ENCODE peak calls at places on chromosomes 12 and 14, in nine cellular contexts. One of them, this sample, is unnamed. For H3K4me1, the result is how much of the 10 kb centered on the place peaks cover.

GRCh38 chr14:34437729-34438080 is 24.3 kb downstream of the SPTSSA start:
- DNase-seq in cardiac muscle cell: peak
- DNase-seq in A549: no peak
- DNase-seq in tibial nerve: no peak
- DNase-seq in PC-9: no peak
- DNase-seq in naive thymus-derived CD4-positive, alpha-beta T cell: no peak
- DNase-seq in uterus: no peak
- DNase-seq in endodermal cell: no peak
- DNase-seq in hepatocyte: no peak
- DNase-seq in this sample: no peak

GRCh38 chr12:50354908-50355307 is 41.5 kb downstream of the FAM186A start:
- DNase-seq in cardiac muscle cell: peak
- DNase-seq in A549: no peak
- DNase-seq in tibial nerve: no peak
- DNase-seq in PC-9: no peak
- DNase-seq in naive thymus-derived CD4-positive, alpha-beta T cell: no peak
- DNase-seq in uterus: no peak
- DNase-seq in endodermal cell: no peak
- DNase-seq in hepatocyte: no peak
- DNase-seq in this sample: no peak

GRCh38 chr14:74368026-74368425 is 19.8 kb downstream of the VRTN start:
- DNase-seq in cardiac muscle cell: no peak
- DNase-seq in A549: no peak
- DNase-seq in tibial nerve: no peak
- DNase-seq in PC-9: no peak
- DNase-seq in naive thymus-derived CD4-positive, alpha-beta T cell: no peak
- DNase-seq in uterus: no peak
- DNase-seq in endodermal cell: no peak
- DNase-seq in hepatocyte: no peak
- DNase-seq in this sample: no peak

GRCh38 chr12:114925076-114925475 is 241.1 kb upstream of the TBX3 start:
- DNase-seq in cardiac muscle cell: no peak
- DNase-seq in A549: no peak
- DNase-seq in tibial nerve: no peak
- DNase-seq in PC-9: no peak
- DNase-seq in naive thymus-derived CD4-positive, alpha-beta T cell: no peak
- DNase-seq in uterus: no peak
- DNase-seq in endodermal cell: no peak
- DNase-seq in hepatocyte: no peak
- DNase-seq in this sample: no peak

GRCh38 chr12:10967409-10967808 is 19.3 kb downstream of the TAS2R50 start:
- DNase-seq in cardiac muscle cell: peak
- DNase-seq in A549: no peak
- DNase-seq in tibial nerve: no peak
- DNase-seq in PC-9: no peak
- DNase-seq in naive thymus-derived CD4-positive, alpha-beta T cell: no peak
- DNase-seq in uterus: no peak
- DNase-seq in endodermal cell: no peak
- DNase-seq in hepatocyte: no peak
- DNase-seq in this sample: no peak

GRCh38 chr14:74841230-74842207 is 34.4 kb downstream of the PROX2 start:
- DNase-seq in cardiac muscle cell: no peak
- DNase-seq in A549: no peak
- DNase-seq in tibial nerve: no peak
- DNase-seq in PC-9: no peak
- DNase-seq in naive thymus-derived CD4-positive, alpha-beta T cell: peak
- DNase-seq in uterus: no peak
- DNase-seq in endodermal cell: no peak
- DNase-seq in hepatocyte: no peak
- DNase-seq in this sample: no peak

GRCh38 chr12:51687142-51687935 is 96.3 kb downstream of the SCN8A start:
- DNase-seq in cardiac muscle cell: peak
- DNase-seq in A549: no peak
- DNase-seq in tibial nerve: no peak
- DNase-seq in PC-9: no peak
- DNase-seq in naive thymus-derived CD4-positive, alpha-beta T cell: no peak
- DNase-seq in uterus: no peak
- DNase-seq in endodermal cell: no peak
- DNase-seq in hepatocyte: peak
- DNase-seq in this sample: no peak

GRCh38 chr14:82855912-82856381 is 1322.3 kb upstream of the SEL1L start:
- DNase-seq in cardiac muscle cell: peak
- DNase-seq in A549: no peak
- DNase-seq in tibial nerve: no peak
- DNase-seq in PC-9: no peak
- DNase-seq in naive thymus-derived CD4-positive, alpha-beta T cell: no peak
- DNase-seq in uterus: no peak
- DNase-seq in endodermal cell: no peak
- DNase-seq in hepatocyte: peak
- DNase-seq in this sample: no peak

GRCh38 chr14:54424479-54424901 is 16.7 kb downstream of the CNIH1 start:
- DNase-seq in cardiac muscle cell: no peak
- DNase-seq in A549: no peak
- DNase-seq in tibial nerve: no peak
- DNase-seq in PC-9: no peak
- DNase-seq in naive thymus-derived CD4-positive, alpha-beta T cell: no peak
- DNase-seq in uterus: no peak
- DNase-seq in endodermal cell: no peak
- DNase-seq in hepatocyte: no peak
- DNase-seq in this sample: no peak

GRCh38 chr14:100438678-100439592 is 115.8 kb downstream of the SLC25A47 start:
- DNase-seq in cardiac muscle cell: peak
- DNase-seq in A549: peak
- DNase-seq in tibial nerve: no peak
- DNase-seq in PC-9: peak
- DNase-seq in naive thymus-derived CD4-positive, alpha-beta T cell: no peak
- DNase-seq in uterus: peak
- DNase-seq in endodermal cell: peak
- DNase-seq in hepatocyte: peak
- DNase-seq in this sample: no peak

GRCh38 chr12:54394281-54394719 is 9.8 kb upstream of the ZNF385A start:
- DNase-seq in cardiac muscle cell: peak
- DNase-seq in A549: no peak
- DNase-seq in tibial nerve: peak
- DNase-seq in PC-9: no peak
- DNase-seq in naive thymus-derived CD4-positive, alpha-beta T cell: no peak
- DNase-seq in uterus: no peak
- DNase-seq in endodermal cell: peak
- DNase-seq in hepatocyte: peak
- DNase-seq in this sample: no peak

GRCh38 chr12:74537126-74537706 is 419 bp upstream of the ATXN7L3B start:
- DNase-seq in cardiac muscle cell: peak
- DNase-seq in A549: peak
- DNase-seq in tibial nerve: no peak
- DNase-seq in PC-9: peak
- DNase-seq in naive thymus-derived CD4-positive, alpha-beta T cell: peak
- DNase-seq in uterus: no peak
- DNase-seq in endodermal cell: no peak
- DNase-seq in hepatocyte: peak
- DNase-seq in this sample: no peak

GRCh38 chr14:21267886-21268611 is 1.2 kb downstream of the HNRNPC start:
- DNase-seq in cardiac muscle cell: peak
- DNase-seq in A549: no peak
- DNase-seq in tibial nerve: no peak
- DNase-seq in PC-9: no peak
- DNase-seq in naive thymus-derived CD4-positive, alpha-beta T cell: no peak
- DNase-seq in uterus: no peak
- DNase-seq in endodermal cell: no peak
- DNase-seq in hepatocyte: peak
- DNase-seq in this sample: no peak
- H3K4me1 ChIP-seq in cardiac muscle cell: under half
- H3K4me1 ChIP-seq in A549: under half
- H3K4me1 ChIP-seq in tibial nerve: under half
- H3K4me1 ChIP-seq in PC-9: under half
- H3K4me1 ChIP-seq in naive thymus-derived CD4-positive, alpha-beta T cell: under half
- H3K4me1 ChIP-seq in uterus: under half
- H3K4me1 ChIP-seq in endodermal cell: under half
- H3K4me1 ChIP-seq in hepatocyte: under half
- H3K4me1 ChIP-seq in this sample: half or more

GRCh38 chr14:105123981-105124836 is 44.4 kb downstream of the JAG2 start:
- DNase-seq in cardiac muscle cell: no peak
- DNase-seq in A549: no peak
- DNase-seq in tibial nerve: no peak
- DNase-seq in PC-9: no peak
- DNase-seq in naive thymus-derived CD4-positive, alpha-beta T cell: no peak
- DNase-seq in uterus: peak
- DNase-seq in endodermal cell: no peak
- DNase-seq in hepatocyte: no peak
- DNase-seq in this sample: no peak

GRCh38 chr14:105124837-105125222 is 43.7 kb downstream of the JAG2 start:
- DNase-seq in cardiac muscle cell: no peak
- DNase-seq in A549: no peak
- DNase-seq in tibial nerve: no peak
- DNase-seq in PC-9: no peak
- DNase-seq in naive thymus-derived CD4-positive, alpha-beta T cell: no peak
- DNase-seq in uterus: peak
- DNase-seq in endodermal cell: no peak
- DNase-seq in hepatocyte: no peak
- DNase-seq in this sample: no peak

GRCh38 chr14:105120056-105120455 is 48.5 kb downstream of the JAG2 start:
- DNase-seq in cardiac muscle cell: no peak
- DNase-seq in A549: no peak
- DNase-seq in tibial nerve: no peak
- DNase-seq in PC-9: no peak
- DNase-seq in naive thymus-derived CD4-positive, alpha-beta T cell: no peak
- DNase-seq in uterus: no peak
- DNase-seq in endodermal cell: no peak
- DNase-seq in hepatocyte: no peak
- DNase-seq in this sample: no peak

GRCh38 chr14:105126126-105126969 is 42.2 kb downstream of the JAG2 start:
- DNase-seq in cardiac muscle cell: no peak
- DNase-seq in A549: no peak
- DNase-seq in tibial nerve: no peak
- DNase-seq in PC-9: no peak
- DNase-seq in naive thymus-derived CD4-positive, alpha-beta T cell: no peak
- DNase-seq in uterus: peak
- DNase-seq in endodermal cell: no peak
- DNase-seq in hepatocyte: no peak
- DNase-seq in this sample: no peak

GRCh38 chr14:105123266-105123665 is 45.3 kb downstream of the JAG2 start:
- DNase-seq in cardiac muscle cell: no peak
- DNase-seq in A549: no peak
- DNase-seq in tibial nerve: no peak
- DNase-seq in PC-9: no peak
- DNase-seq in naive thymus-derived CD4-positive, alpha-beta T cell: no peak
- DNase-seq in uterus: no peak
- DNase-seq in endodermal cell: no peak
- DNase-seq in hepatocyte: no peak
- DNase-seq in this sample: no peak
- H3K4me1 ChIP-seq in cardiac muscle cell: under half
- H3K4me1 ChIP-seq in A549: under half
- H3K4me1 ChIP-seq in tibial nerve: under half
- H3K4me1 ChIP-seq in PC-9: under half
- H3K4me1 ChIP-seq in naive thymus-derived CD4-positive, alpha-beta T cell: under half
- H3K4me1 ChIP-seq in uterus: under half
- H3K4me1 ChIP-seq in endodermal cell: under half
- H3K4me1 ChIP-seq in hepatocyte: under half
- H3K4me1 ChIP-seq in this sample: under half

GRCh38 chr14:65833256-65833880 is 420.8 kb downstream of the FUT8 start:
- DNase-seq in cardiac muscle cell: no peak
- DNase-seq in A549: no peak
- DNase-seq in tibial nerve: no peak
- DNase-seq in PC-9: no peak
- DNase-seq in naive thymus-derived CD4-positive, alpha-beta T cell: no peak
- DNase-seq in uterus: no peak
- DNase-seq in endodermal cell: no peak
- DNase-seq in hepatocyte: no peak
- DNase-seq in this sample: no peak
- H3K4me1 ChIP-seq in cardiac muscle cell: under half
- H3K4me1 ChIP-seq in A549: under half
- H3K4me1 ChIP-seq in tibial nerve: under half
- H3K4me1 ChIP-seq in PC-9: under half
- H3K4me1 ChIP-seq in naive thymus-derived CD4-positive, alpha-beta T cell: under half
- H3K4me1 ChIP-seq in uterus: under half
- H3K4me1 ChIP-seq in endodermal cell: under half
- H3K4me1 ChIP-seq in hepatocyte: under half
- H3K4me1 ChIP-seq in this sample: under half

GRCh38 chr14:36659010-36659821 is 2.4 kb upstream of the PAX9 start:
- DNase-seq in cardiac muscle cell: no peak
- DNase-seq in A549: no peak
- DNase-seq in tibial nerve: no peak
- DNase-seq in PC-9: no peak
- DNase-seq in naive thymus-derived CD4-positive, alpha-beta T cell: no peak
- DNase-seq in uterus: no peak
- DNase-seq in endodermal cell: peak
- DNase-seq in hepatocyte: no peak
- DNase-seq in this sample: no peak

GRCh38 chr14:36660736-36661505 is 739 bp upstream of the PAX9 start:
- DNase-seq in cardiac muscle cell: no peak
- DNase-seq in A549: no peak
- DNase-seq in tibial nerve: no peak
- DNase-seq in PC-9: no peak
- DNase-seq in naive thymus-derived CD4-positive, alpha-beta T cell: no peak
- DNase-seq in uterus: no peak
- DNase-seq in endodermal cell: no peak
- DNase-seq in hepatocyte: no peak
- DNase-seq in this sample: no peak

GRCh38 chr14:36658091-36659009 is 3.3 kb upstream of the PAX9 start:
- DNase-seq in cardiac muscle cell: no peak
- DNase-seq in A549: no peak
- DNase-seq in tibial nerve: no peak
- DNase-seq in PC-9: no peak
- DNase-seq in naive thymus-derived CD4-positive, alpha-beta T cell: no peak
- DNase-seq in uterus: no peak
- DNase-seq in endodermal cell: peak
- DNase-seq in hepatocyte: peak
- DNase-seq in this sample: no peak

GRCh38 chr14:36661506-36662257 is at the start of gene PAX9:
- DNase-seq in cardiac muscle cell: peak
- DNase-seq in A549: peak
- DNase-seq in tibial nerve: peak
- DNase-seq in PC-9: peak
- DNase-seq in naive thymus-derived CD4-positive, alpha-beta T cell: peak
- DNase-seq in uterus: peak
- DNase-seq in endodermal cell: peak
- DNase-seq in hepatocyte: peak
- DNase-seq in this sample: peak

DNA sequence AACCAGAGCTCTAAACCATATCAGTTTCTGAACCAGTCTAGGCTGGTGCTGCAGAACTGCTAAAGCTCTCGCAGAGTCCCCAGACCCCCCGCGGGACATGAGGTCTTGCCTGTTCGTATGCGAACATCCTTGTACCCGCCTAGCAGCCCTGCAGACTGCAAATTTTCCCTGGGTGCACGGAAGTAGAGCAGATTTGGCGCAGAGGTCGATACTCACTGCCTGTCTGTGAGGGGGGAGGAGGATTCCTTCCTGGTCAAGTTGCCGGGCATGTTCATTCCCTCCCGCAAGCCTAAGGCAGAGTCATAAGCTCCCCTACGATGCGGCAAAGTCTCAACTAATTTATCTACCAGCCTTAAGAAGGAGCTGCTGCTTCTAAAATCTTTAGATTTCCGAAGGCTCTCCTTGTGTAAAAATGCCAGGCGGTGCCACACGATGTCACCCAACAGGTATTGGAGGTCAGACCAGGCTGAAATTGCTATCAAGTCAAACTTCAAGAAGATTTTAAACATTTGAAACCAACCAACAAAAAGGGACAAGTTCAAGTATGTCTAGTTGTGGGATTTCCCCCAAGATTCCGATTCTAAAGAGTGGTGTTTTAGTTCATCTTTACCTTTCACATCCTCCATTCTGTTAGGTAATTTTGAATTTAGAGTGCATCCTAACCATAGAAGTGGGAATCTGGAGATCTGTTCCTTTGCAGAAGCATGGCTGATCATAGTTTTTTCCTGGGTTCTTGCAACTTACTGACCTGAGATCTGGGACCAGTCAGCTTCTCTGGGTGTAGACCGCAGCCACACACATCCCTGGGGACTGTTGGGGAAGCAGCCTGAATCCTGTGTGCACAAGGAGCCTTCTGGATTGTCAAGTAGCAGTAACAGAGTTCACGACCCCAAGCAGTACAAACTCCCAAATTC is 1.6 kb upstream of the PAX9 start:
- DNase-seq in cardiac muscle cell: no peak
- DNase-seq in A549: no peak
- DNase-seq in tibial nerve: no peak
- DNase-seq in PC-9: no peak
- DNase-seq in naive thymus-derived CD4-positive, alpha-beta T cell: no peak
- DNase-seq in uterus: no peak
- DNase-seq in endodermal cell: peak
- DNase-seq in hepatocyte: no peak
- DNase-seq in this sample: no peak
- H3K4me1 ChIP-seq in cardiac muscle cell: under half
- H3K4me1 ChIP-seq in A549: under half
- H3K4me1 ChIP-seq in tibial nerve: under half
- H3K4me1 ChIP-seq in PC-9: under half
- H3K4me1 ChIP-seq in naive thymus-derived CD4-positive, alpha-beta T cell: under half
- H3K4me1 ChIP-seq in uterus: under half
- H3K4me1 ChIP-seq in endodermal cell: under half
- H3K4me1 ChIP-seq in hepatocyte: under half
- H3K4me1 ChIP-seq in this sample: half or more

This sample was measured in left ventricle myocardium inferior.